ENCODE peak calls at places on chromosomes 12 and 14, in eight cellular contexts. Y is mucosa of descending colon, V is IMR-90, D is tibial artery, U is renal cortical epithelial cell, K is fibroblast of mammary gland, N is GM12878, T is AG10803. X is an unnamed sample.

GRCh38 chr12:19925881-19926665 is 442.3 kb upstream of the PDE3A start:
- DNase-seq in Y (no peak), V (no peak), D (no peak), U (no peak), K (no peak), N (no peak), T (no peak), X (no peak)

GRCh38 chr12:91575631-91576030 is 393.0 kb upstream of the DCN start:
- DNase-seq in Y (no peak), V (no peak), D (no peak), U (no peak), K (no peak), N (no peak), T (no peak), X (no peak)

GRCh38 chr12:117421068-117421771 is 59.8 kb upstream of the NOS1 start:
- DNase-seq in Y (no peak), V (no peak), D (no peak), U (no peak), K (no peak), N (no peak), T (no peak), X (no peak)

GRCh38 chr12:132717531-132718387 is 7.1 kb downstream of the PGAM5 start:
- DNase-seq in Y (no peak), V (no peak), D (no peak), U (no peak), K (no peak), N (no peak), T (no peak), X (no peak)

GRCh38 chr14:55071870-55072640 is 20.6 kb downstream of the MAPK1IP1L start:
- DNase-seq in Y (no peak), V (peak; percentile 94), D (no peak), U (peak; percentile 99), K (peak; percentile 92), N (peak; percentile 92), T (peak; percentile 93), X (no peak)

GRCh38 chr12:81542065-81542464 is 217.1 kb downstream of the PPFIA2 start:
- DNase-seq in Y (no peak), V (no peak), D (no peak), U (no peak), K (no peak), N (no peak), T (no peak), X (no peak)

GRCh38 chr12:18998343-18999270 is 130.9 kb upstream of the PLEKHA5 start:
- DNase-seq in Y (no peak), V (peak; percentile 89), D (no peak), U (peak; percentile 79), K (peak; percentile 93), N (no peak), T (peak; percentile 88), X (no peak)

GRCh38 chr12:110547090-110547489 is 36.0 kb downstream of the PPTC7 start:
- DNase-seq in Y (no peak), V (no peak), D (no peak), U (no peak), K (no peak), N (no peak), T (no peak), X (no peak)

GRCh38 chr12:54935235-54935951 is 49.2 kb downstream of the TESPA1 start:
- DNase-seq in Y (peak; percentile 8), V (peak; percentile 91), D (no peak), U (peak; percentile 96), K (peak; percentile 95), N (peak; percentile 60), T (peak; percentile 70), X (no peak)

GRCh38 chr14:91154851-91155625 is 41.2 kb downstream of the DGLUCY start:
- DNase-seq in Y (peak; percentile 97), V (peak; percentile 72), D (no peak), U (peak; percentile 90), K (peak; percentile 72), N (no peak), T (peak; percentile 58), X (peak; percentile 95)

GRCh38 chr14:70894868-70895267 is 12.4 kb upstream of the PCNX1 start:
- DNase-seq in Y (no peak), V (peak; percentile 59), D (no peak), U (no peak), K (peak; percentile 28), N (no peak), T (no peak), X (no peak)